ENCODE peak calls at places on chromosomes 3 and 15, in six cellular contexts. L is AG09319, A is RWPE1, E is cardiac fibroblast, V is adrenal gland, S is osteoblast. M is an unnamed sample.

GRCh38 chr3:126340943-126341754 is 16.1 kb downstream of the KLF15 start:
- DNase-seq in L (no peak), A (no peak), E (no peak), V (no peak), S (peak; percentile 84), M (no peak)

GRCh38 chr3:55515550-55516246 is 28.6 kb upstream of the WNT5A start:
- DNase-seq in L (no peak), A (no peak), E (no peak), V (no peak), S (no peak), M (no peak)

GRCh38 chr3:196757876-196758739 is 18.5 kb downstream of the PAK2 start:
- DNase-seq in L (no peak), A (no peak), E (peak; percentile 87), V (peak; percentile 29), S (peak; percentile 73), M (no peak)

GRCh38 chr15:81024265-81024875 is 23.6 kb downstream of the TLNRD1 start:
- DNase-seq in L (no peak), A (no peak), E (peak; percentile 13), V (no peak), S (no peak), M (no peak)

GRCh38 chr15:44028349-44028748 is 166.7 kb downstream of the FRMD5 start:
- DNase-seq in L (no peak), A (no peak), E (peak; percentile 36), V (no peak), S (peak; percentile 43), M (no peak)

GRCh38 chr15:64288577-64288976 is 67.4 kb downstream of the CSNK1G1 start:
- DNase-seq in L (no peak), A (no peak), E (peak; percentile 20), V (no peak), S (peak; percentile 45), M (no peak)

GRCh38 chr15:63072809-63073277 is 30.3 kb downstream of the TPM1 start:
- DNase-seq in L (no peak), A (no peak), E (peak; percentile 36), V (no peak), S (no peak), M (no peak)

GRCh38 chr15:61978225-61978624 is 82.0 kb downstream of the VPS13C start:
- DNase-seq in L (no peak), A (no peak), E (no peak), V (no peak), S (no peak), M (no peak)

GRCh38 chr3:119098620-119099222 is 47.2 kb upstream of the TEX55 start:
- DNase-seq in L (no peak), A (peak; percentile 36), E (peak; percentile 59), V (no peak), S (no peak), M (peak; percentile 47)

GRCh38 chr15:41559489-41560177 is 621 bp downstream of the TYRO3 start:
- DNase-seq in L (no peak), A (no peak), E (no peak), V (no peak), S (peak; percentile 94), M (peak; percentile 43)

GRCh38 chr15:41561104-41561776 is 2.2 kb downstream of the TYRO3 start:
- DNase-seq in L (no peak), A (no peak), E (no peak), V (no peak), S (no peak), M (no peak)

GRCh38 chr15:41562784-41563198 is 3.8 kb downstream of the TYRO3 start:
- DNase-seq in L (no peak), A (no peak), E (no peak), V (no peak), S (no peak), M (no peak)

GRCh38 chr15:41562258-41562657 is 3.2 kb downstream of the TYRO3 start:
- DNase-seq in L (no peak), A (no peak), E (no peak), V (no peak), S (peak; percentile 83), M (no peak)

GRCh38 chr15:41561777-41562145 is 2.7 kb downstream of the TYRO3 start:
- DNase-seq in L (no peak), A (no peak), E (peak; percentile 69), V (peak; percentile 52), S (peak; percentile 97), M (no peak)
- TF ChIP-seq CTCF in L (peak; percentile 7), A (no peak), E (peak; percentile 21), V (no peak), S (no peak), M (no peak)

GRCh38 chr3:141052570-141053069 is 1.5 kb downstream of the SPSB4 start:
- DNase-seq in L (no peak), A (no peak), E (no peak), V (no peak), S (peak; percentile 58), M (no peak)

GRCh38 chr3:141050913-141051632 is at the start of gene SPSB4:
- DNase-seq in L (no peak), A (peak; percentile 68), E (peak; percentile 27), V (no peak), S (peak; percentile 93), M (no peak)

GRCh38 chr3:141049681-141050080 is 1.5 kb upstream of the SPSB4 start:
- DNase-seq in L (no peak), A (no peak), E (no peak), V (no peak), S (peak; percentile 84), M (no peak)

GRCh38 chr3:141050576-141050912 is 603 bp upstream of the SPSB4 start:
- DNase-seq in L (no peak), A (no peak), E (no peak), V (no peak), S (peak; percentile 39), M (no peak)

GRCh38 chr3:141051641-141052569 is 758 bp downstream of the SPSB4 start:
- DNase-seq in L (no peak), A (no peak), E (peak; percentile 32), V (no peak), S (peak; percentile 87), M (no peak)
- TF ChIP-seq CTCF in L (no peak), A (no peak), E (no peak), V (no peak), S (no peak), M (no peak)

GRCh38 chr15:99343836-99344551 is 92.7 kb downstream of the LRRC28 start:
- DNase-seq in L (no peak), A (no peak), E (peak; percentile 7), V (no peak), S (peak; percentile 72), M (peak; percentile 23)
- TF ChIP-seq CTCF in L (no peak), A (no peak), E (peak; percentile 31), V (peak; percentile 19), S (peak; percentile 55), M (no peak)

GRCh38 chr15:67917037-67917436 is 77.2 kb upstream of the RNU6-1 start:
- DNase-seq in L (no peak), A (no peak), E (no peak), V (no peak), S (no peak), M (no peak)

GRCh38 chr15:67916051-67916374 is 76.2 kb upstream of the RNU6-1 start:
- DNase-seq in L (no peak), A (no peak), E (no peak), V (no peak), S (no peak), M (no peak)

GRCh38 chr15:67915374-67916050 is 75.7 kb upstream of the RNU6-1 start:
- DNase-seq in L (no peak), A (no peak), E (no peak), V (no peak), S (no peak), M (no peak)

GRCh38 chr15:67917636-67918035 is 77.8 kb upstream of the RNU6-1 start:
- DNase-seq in L (no peak), A (no peak), E (no peak), V (no peak), S (no peak), M (no peak)

GRCh38 chr15:67916565-67916964 is 76.7 kb upstream of the RNU6-1 start:
- DNase-seq in L (no peak), A (no peak), E (no peak), V (no peak), S (no peak), M (no peak)
- TF ChIP-seq CTCF in L (no peak), A (no peak), E (no peak), V (no peak), S (no peak), M (no peak)

GRCh38 chr3:28624079-28624478 is 275.5 kb upstream of the AZI2 start:
- DNase-seq in L (no peak), A (no peak), E (no peak), V (no peak), S (no peak), M (no peak)
- TF ChIP-seq CTCF in L (no peak), A (no peak), E (no peak), V (no peak), S (no peak), M (no peak)

GRCh38 chr3:14376348-14377043 is 25.9 kb upstream of the SLC6A6 start:
- DNase-seq in L (no peak), A (no peak), E (no peak), V (peak; percentile 69), S (peak; percentile 9), M (no peak)

GRCh38 chr3:14374444-14374883 is 27.9 kb upstream of the SLC6A6 start:
- DNase-seq in L (no peak), A (no peak), E (no peak), V (no peak), S (peak; percentile 29), M (no peak)

GRCh38 chr3:14377044-14377837 is 25.2 kb upstream of the SLC6A6 start:
- DNase-seq in L (no peak), A (no peak), E (no peak), V (no peak), S (peak; percentile 23), M (no peak)

GRCh38 chr3:14373753-14374376 is 28.5 kb upstream of the SLC6A6 start:
- DNase-seq in L (no peak), A (no peak), E (no peak), V (no peak), S (peak; percentile 27), M (no peak)

GRCh38 chr3:14375192-14375591 is 27.2 kb upstream of the SLC6A6 start:
- DNase-seq in L (no peak), A (no peak), E (no peak), V (no peak), S (peak; percentile 77), M (no peak)
- TF ChIP-seq CTCF in L (no peak), A (no peak), E (no peak), V (no peak), S (no peak), M (no peak)